ENCODE peak calls at places on chromosome 7, in seven cellular contexts. H is mesothelial cell of epicardium, R is Calu3, M is coronary artery, A is heart left ventricle, K is epithelial cell of esophagus, E is heart right ventricle. S is an unnamed sample.

GRCh38 chr7:27774717-27775328 is 34.9 kb downstream of the TAX1BP1 start:
- DNase-seq in H (no peak), R (peak; percentile 26), M (no peak), A (no peak), K (peak; percentile 45), E (no peak), S (no peak)

GRCh38 chr7:88337556-88337955 is 30.9 kb upstream of the STEAP4 start:
- DNase-seq in H (no peak), R (no peak), M (no peak), A (no peak), K (peak; percentile 75), E (no peak), S (no peak)

GRCh38 chr7:4733936-4734528 is 41.4 kb upstream of the AP5Z1 start:
- DNase-seq in H (no peak), R (no peak), M (no peak), A (no peak), K (no peak), E (no peak), S (no peak)

GRCh38 chr7:5711419-5711818 is 70.0 kb downstream of the RNF216 start:
- DNase-seq in H (no peak), R (no peak), M (no peak), A (no peak), K (peak; percentile 57), E (no peak), S (no peak)

GRCh38 chr7:91872928-91873327 is 7.6 kb downstream of the MTERF1 start:
- DNase-seq in H (no peak), R (no peak), M (no peak), A (no peak), K (no peak), E (no peak), S (no peak)

GRCh38 chr7:131197920-131198610 is 129.6 kb upstream of the MKLN1 start:
- DNase-seq in H (no peak), R (no peak), M (no peak), A (no peak), K (no peak), E (no peak), S (no peak)

GRCh38 chr7:68807681-68808080 is 790.6 kb upstream of the AUTS2 start:
- DNase-seq in H (no peak), R (no peak), M (no peak), A (no peak), K (no peak), E (no peak), S (no peak)

GRCh38 chr7:134891262-134892001 is 94.9 kb upstream of the AGBL3 start:
- DNase-seq in H (peak; percentile 70), R (peak; percentile 13), M (peak; percentile 83), A (peak; percentile 88), K (peak; percentile 96), E (peak; percentile 90), S (peak; percentile 82)

GRCh38 chr7:115869811-115870210 is 160.8 kb downstream of the TFEC start:
- DNase-seq in H (no peak), R (no peak), M (no peak), A (no peak), K (no peak), E (no peak), S (no peak)

GRCh38 chr7:87885018-87885417 is 8.7 kb downstream of the DBF4 start:
- DNase-seq in H (no peak), R (no peak), M (no peak), A (no peak), K (no peak), E (no peak), S (no peak)

GRCh38 chr7:123616244-123616643 is 14.6 kb downstream of the ASB15 start:
- DNase-seq in H (no peak), R (no peak), M (no peak), A (no peak), K (no peak), E (no peak), S (no peak)

GRCh38 chr7:80253653-80254052 is 119.0 kb downstream of the GNAI1 start:
- DNase-seq in H (no peak), R (no peak), M (no peak), A (no peak), K (no peak), E (no peak), S (no peak)

DNA sequence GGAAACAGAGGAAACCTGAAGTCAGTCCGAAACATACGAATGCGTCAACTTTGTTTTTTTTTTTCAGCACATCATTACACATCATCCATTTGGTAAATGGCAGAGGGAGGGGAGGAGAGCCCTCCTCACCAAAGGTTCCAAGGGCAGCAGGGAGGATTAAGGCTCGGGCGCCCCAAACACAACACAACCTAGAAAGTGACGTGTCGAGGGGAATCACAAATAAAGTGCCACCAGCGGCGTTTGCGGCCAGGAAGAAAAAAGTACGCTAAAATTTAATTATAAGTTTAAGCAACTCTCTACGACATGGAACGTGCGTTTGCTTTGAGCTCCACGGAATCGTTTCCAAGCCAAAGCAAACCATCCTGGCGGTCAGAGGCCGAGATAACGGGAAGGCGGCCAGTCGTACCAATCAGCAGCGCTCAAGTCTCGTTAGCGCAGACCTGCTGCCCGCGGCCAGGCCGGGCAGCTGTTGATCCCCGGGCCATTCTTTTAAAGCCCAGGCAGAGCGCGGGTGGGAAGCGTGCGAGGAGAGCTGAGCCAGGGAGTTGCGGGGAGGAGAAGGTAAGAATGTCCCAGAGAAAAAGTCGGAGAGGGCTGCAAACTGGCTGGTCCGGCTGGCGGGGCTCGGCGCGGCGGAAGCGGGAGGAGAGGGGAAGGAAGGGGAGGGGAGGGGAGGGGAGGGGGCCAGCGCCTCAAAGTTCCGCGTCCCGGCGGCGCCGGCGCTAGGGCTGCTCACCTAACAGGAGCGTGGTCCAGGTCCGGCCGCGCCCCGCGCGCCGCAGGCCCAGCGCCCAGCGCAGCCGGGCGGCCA is 719 bp downstream of the DPY19L1 start:
- DNase-seq in H (peak; percentile 58), R (peak; percentile 62), M (peak; percentile 75), A (peak; percentile 72), K (peak; percentile 38), E (peak; percentile 55), S (peak; percentile 72)
- TF ChIP-seq CTCF in H (no peak), R (no peak), M (no peak), A (no peak), K (peak; percentile 9), E (peak; percentile 13), S (no peak)

GRCh38 chr7:73363225-73364005 is 35.5 kb downstream of the FKBP6 start:
- DNase-seq in H (no peak), R (no peak), M (no peak), A (no peak), K (no peak), E (no peak), S (no peak)

GRCh38 chr7:73366127-73366526 is 38.2 kb downstream of the FKBP6 start:
- DNase-seq in H (no peak), R (no peak), M (no peak), A (no peak), K (no peak), E (no peak), S (no peak)

GRCh38 chr7:73361340-73361739 is 33.4 kb downstream of the FKBP6 start:
- DNase-seq in H (no peak), R (no peak), M (no peak), A (no peak), K (no peak), E (no peak), S (no peak)

GRCh38 chr7:73367006-73367405 is 39.0 kb downstream of the FKBP6 start:
- DNase-seq in H (no peak), R (no peak), M (no peak), A (no peak), K (no peak), E (no peak), S (no peak)

DNA sequence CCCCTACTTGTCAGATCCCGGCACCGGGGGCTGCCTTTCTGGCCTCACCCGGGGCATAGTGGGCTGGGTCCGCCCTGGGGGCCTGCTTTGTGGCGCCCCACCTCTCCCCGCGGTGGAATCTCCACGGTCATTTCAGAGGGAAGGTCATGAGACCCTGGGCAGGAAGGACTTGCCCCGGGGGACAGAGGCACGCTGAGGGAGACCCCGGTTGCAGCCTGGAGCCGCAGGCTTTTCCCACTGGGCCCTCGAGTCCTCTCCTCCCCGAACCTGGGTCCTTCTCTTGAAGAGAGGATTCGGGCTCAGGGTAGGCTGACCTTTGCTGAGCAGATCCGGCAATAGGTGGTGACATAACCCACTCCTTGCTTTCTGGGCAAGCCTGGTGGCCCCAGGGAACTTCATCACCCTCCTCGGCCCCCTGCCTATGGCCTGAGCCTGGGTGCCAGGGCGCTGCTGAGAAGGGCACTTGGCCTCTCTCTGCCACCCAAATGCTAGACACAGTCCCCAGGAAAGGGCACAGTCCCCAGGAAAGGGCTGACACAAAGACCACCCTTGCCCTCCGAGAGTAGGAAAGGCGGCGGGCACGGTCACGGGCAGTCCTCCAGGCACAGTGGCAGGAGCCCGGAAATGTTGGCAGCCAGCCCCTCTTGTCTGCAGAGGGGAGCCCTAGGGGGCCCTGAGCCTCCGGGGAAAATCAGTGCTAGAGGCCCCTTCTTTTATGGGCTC is 36.2 kb downstream of the FKBP6 start:
- DNase-seq in H (no peak), R (no peak), M (no peak), A (no peak), K (no peak), E (no peak), S (no peak)
- TF ChIP-seq CTCF in H (no peak), R (no peak), M (no peak), A (no peak), K (no peak), E (no peak), S (no peak)

GRCh38 chr7:114534957-114535356 is 120.3 kb downstream of the FOXP2 start:
- DNase-seq in H (no peak), R (no peak), M (no peak), A (no peak), K (no peak), E (no peak), S (no peak)

GRCh38 chr7:114540291-114540690 is 125.7 kb downstream of the FOXP2 start:
- DNase-seq in H (no peak), R (no peak), M (no peak), A (no peak), K (no peak), E (no peak), S (no peak)

DNA sequence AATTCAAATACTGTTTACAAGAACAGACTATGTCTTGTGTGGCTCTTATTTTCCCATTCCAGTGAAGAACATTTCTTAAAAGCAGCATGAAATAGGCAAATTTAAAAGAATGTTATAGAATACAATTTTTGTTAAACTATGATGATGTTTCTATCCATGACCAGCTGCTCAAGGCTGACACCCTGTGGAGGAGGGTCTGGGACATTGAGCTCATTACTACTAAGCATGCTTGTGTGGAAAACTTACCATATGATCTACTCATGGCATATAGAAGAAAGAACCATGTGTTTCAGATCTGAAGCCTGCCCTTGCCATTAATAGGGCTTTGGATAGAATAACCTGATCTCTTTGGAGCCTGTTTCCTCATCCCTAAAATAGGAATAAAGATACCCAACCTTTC is 125.0 kb downstream of the FOXP2 start:
- DNase-seq in H (no peak), R (peak; percentile 46), M (no peak), A (no peak), K (peak; percentile 32), E (peak; percentile 4), S (peak; percentile 26)
- TF ChIP-seq CTCF in H (no peak), R (no peak), M (no peak), A (peak; percentile 23), K (peak; percentile 68), E (peak; percentile 47), S (no peak)

GRCh38 chr7:40133561-40134427 is 628 bp downstream of the MPLKIP start:
- DNase-seq in H (no peak), R (no peak), M (peak; percentile 79), A (no peak), K (peak; percentile 15), E (no peak), S (peak; percentile 64)
- TF ChIP-seq CTCF in H (no peak), R (no peak), M (no peak), A (no peak), K (no peak), E (no peak), S (no peak)

GRCh38 chr7:82740246-82740848 is 296.8 kb upstream of the CACNA2D1 start:
- DNase-seq in H (peak; percentile 45), R (peak; percentile 52), M (no peak), A (no peak), K (peak; percentile 69), E (peak; percentile 11), S (peak; percentile 80)
- TF ChIP-seq CTCF in H (peak; percentile 50), R (peak; percentile 48), M (no peak), A (peak; percentile 34), K (peak; percentile 86), E (peak; percentile 54), S (peak; percentile 78)

GRCh38 chr7:106521115-106521514 is 139.8 kb downstream of the CCDC71L start:
- DNase-seq in H (no peak), R (peak; percentile 19), M (no peak), A (no peak), K (peak; percentile 23), E (no peak), S (no peak)
- TF ChIP-seq CTCF in H (no peak), R (no peak), M (no peak), A (no peak), K (peak; percentile 20), E (no peak), S (no peak)